ENCODE peak calls at places on chromosome 18, in six cellular contexts. V, Q, C, I, G and Z are unnamed samples. For H3K27me3, the result is how much of the 10 kb centered on the place peaks cover.

GRCh38 chr18:21459706-21460286 is 140.7 kb downstream of the ESCO1 start:
- DNase-seq in V (no peak), C (no peak), I (no peak), Q (no peak), G (peak), Z (no peak)

GRCh38 chr18:23982154-23983071 is 32.1 kb upstream of the TTC39C start:
- DNase-seq in V (peak), I (peak), G (peak), C (no peak), Q (no peak), Z (peak)

GRCh38 chr18:41881285-41881684 is 73.7 kb upstream of the PIK3C3 start:
- DNase-seq in V (peak), Q (no peak), G (no peak), C (no peak), I (no peak), Z (no peak)

GRCh38 chr18:21747268-21747667 is 6.7 kb downstream of the MIB1 start:
- DNase-seq in V (no peak), I (no peak), G (no peak), C (no peak), Q (no peak), Z (no peak)

GRCh38 chr18:37476182-37476581 is 89.4 kb downstream of the CELF4 start:
- DNase-seq in I (peak), V (no peak), C (no peak), Q (no peak), G (no peak), Z (no peak)

GRCh38 chr18:62450175-62450545 is 72.7 kb upstream of the ZCCHC2 start:
- DNase-seq in V (no peak), G (no peak), Q (no peak), C (no peak), I (no peak), Z (no peak)

GRCh38 chr18:73189718-73190117 is 321.9 kb upstream of the NETO1 start:
- DNase-seq in I (no peak), Q (no peak), V (no peak), C (no peak), G (no peak), Z (no peak)

GRCh38 chr18:48441405-48441881 is 32.3 kb upstream of the ZBTB7C start:
- DNase-seq in C (no peak), Q (no peak), V (no peak), G (peak), I (no peak), Z (peak)

GRCh38 chr18:73249030-73249429 is 381.2 kb upstream of the NETO1 start:
- DNase-seq in I (no peak), C (no peak), G (no peak), Q (no peak), V (no peak), Z (no peak)

DNA sequence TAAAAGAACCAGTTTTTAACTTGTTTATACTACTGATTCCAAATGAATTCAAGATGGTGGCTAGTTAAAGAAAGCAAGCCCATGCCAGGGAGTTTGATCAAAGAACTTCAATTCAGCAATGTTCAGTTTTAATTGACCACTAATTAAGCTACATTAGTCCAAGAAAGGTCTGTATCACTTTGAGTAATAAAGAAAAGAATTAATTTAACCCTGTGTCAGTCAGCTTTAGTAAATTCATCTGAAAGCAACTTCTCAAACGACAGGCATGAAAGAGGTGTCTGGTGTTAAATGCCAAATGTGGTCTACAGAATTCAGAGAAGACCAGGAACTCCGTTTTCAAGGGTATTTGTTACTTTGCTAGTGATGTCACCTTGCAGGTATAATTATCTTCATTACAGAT is 281.7 kb downstream of the TCF4 start:
- DNase-seq in V (no peak), C (no peak), G (no peak), I (no peak), Q (no peak), Z (no peak)
- H3K27ac ChIP-seq in V (no peak), C (no peak), G (no peak), I (peak), Q (no peak), Z (peak)

DNA sequence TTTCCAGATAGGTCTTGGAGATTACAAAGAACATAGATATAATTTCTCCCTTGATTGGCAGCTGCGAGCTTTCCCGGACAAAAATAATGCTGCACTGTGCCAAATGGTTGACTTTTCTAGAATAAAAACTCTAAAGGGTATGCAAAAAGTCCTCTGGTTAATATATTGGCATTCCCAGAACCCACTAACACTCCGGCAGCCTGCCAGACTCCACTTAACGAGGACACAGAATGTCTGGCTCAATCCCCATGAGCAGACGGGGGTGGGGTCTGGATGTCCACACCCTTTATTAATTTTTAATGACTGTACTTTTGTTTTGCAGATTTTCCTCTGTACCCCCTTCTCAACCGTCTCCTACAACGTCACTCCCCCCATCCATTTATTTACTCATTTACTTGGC is 3.3 kb downstream of the LDLRAD4 start:
- DNase-seq in Q (no peak), V (no peak), I (peak), G (peak), C (no peak), Z (no peak)
- H3K27me3 ChIP-seq in Q (under half), V (under half), I (under half), G (under half), C (under half), Z (under half)

DNA sequence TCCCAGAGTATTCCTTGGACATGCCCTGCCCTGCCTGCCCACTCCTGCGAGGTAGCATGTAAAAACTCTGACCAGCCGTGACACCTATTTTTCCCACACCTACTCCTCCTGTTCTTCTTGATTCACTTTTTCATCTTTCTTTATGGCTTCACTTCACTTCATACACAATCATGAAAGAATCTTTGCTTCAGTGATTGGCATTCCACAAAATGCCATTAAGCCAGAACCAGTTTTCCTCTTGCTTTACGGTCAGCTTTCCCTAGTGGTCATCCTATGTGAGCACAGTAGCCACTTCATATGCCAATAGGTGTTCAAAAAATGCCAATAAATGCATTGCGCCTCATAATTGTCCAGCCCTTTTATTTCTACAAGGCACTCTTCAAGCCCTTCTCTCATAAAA is 42.5 kb upstream of the SETBP1 start:
- DNase-seq in C (no peak), Q (no peak), G (no peak), V (no peak), I (no peak), Z (no peak)
- H3K27ac ChIP-seq in C (no peak), Q (no peak), G (no peak), V (no peak), I (peak), Z (no peak)

GRCh38 chr18:44719519-44720060 is 38.9 kb downstream of the SETBP1 start:
- DNase-seq in Q (no peak), G (no peak), V (no peak), C (no peak), I (no peak), Z (no peak)
- H3K27me3 ChIP-seq in Q (under half), G (under half), V (under half), C (under half), I (under half), Z (under half)

DNA sequence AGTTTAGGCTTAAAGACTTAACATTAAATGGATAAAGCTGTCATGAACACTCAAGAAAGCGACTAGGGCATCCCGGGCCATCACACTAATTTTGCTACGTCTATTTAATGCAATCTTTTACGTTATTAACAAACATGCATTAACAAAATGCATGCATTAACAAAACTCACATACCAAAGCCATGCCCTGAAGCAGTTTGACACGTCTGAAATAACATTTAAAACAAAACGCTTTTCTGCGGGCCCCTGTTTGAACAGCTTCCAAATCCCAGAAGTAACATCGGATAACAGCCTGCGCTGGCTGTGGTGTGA is 458 bp downstream of the B4GALT6 start:
- DNase-seq in V (no peak), Q (no peak), I (no peak), G (no peak), C (no peak), Z (no peak)
- H3K27ac ChIP-seq in V (no peak), Q (no peak), I (peak), G (peak), C (no peak), Z (no peak)

GRCh38 chr18:57436965-57437333 is 1.8 kb downstream of the ONECUT2 start:
- DNase-seq in I (no peak), V (no peak), C (no peak), Q (no peak), G (no peak), Z (no peak)
- H3K27me3 ChIP-seq in I (half or more), V (half or more), C (half or more), Q (half or more), G (half or more), Z (under half)

GRCh38 chr18:35861367-35862114 is 110.9 kb upstream of the RMP24 start:
- DNase-seq in G (no peak), C (no peak), I (no peak), Q (no peak), V (no peak), Z (no peak)
- H3K27ac ChIP-seq in G (no peak), C (no peak), I (no peak), Q (no peak), V (no peak), Z (peak)

GRCh38 chr18:79395761-79396404 is at the start of gene NFATC1:
- DNase-seq in V (no peak), Q (peak), G (peak), C (peak), I (peak), Z (peak)
- H3K27me3 ChIP-seq in V (under half), Q (under half), G (under half), C (under half), I (half or more), Z (under half)

GRCh38 chr18:9365406-9365805 is 30.8 kb downstream of the TWSG1 start:
- DNase-seq in I (no peak), C (no peak), G (no peak), V (no peak), Q (no peak), Z (no peak)

GRCh38 chr18:9361191-9361590 is 26.6 kb downstream of the TWSG1 start:
- DNase-seq in Q (no peak), C (no peak), V (no peak), I (no peak), G (no peak), Z (no peak)

GRCh38 chr18:9364242-9364641 is 29.7 kb downstream of the TWSG1 start:
- DNase-seq in I (no peak), V (no peak), G (no peak), C (no peak), Q (no peak), Z (no peak)

GRCh38 chr18:9362869-9363268 is 28.3 kb downstream of the TWSG1 start:
- DNase-seq in I (peak), G (no peak), Q (no peak), C (no peak), V (no peak), Z (no peak)

GRCh38 chr18:9366126-9366714 is 31.6 kb downstream of the TWSG1 start:
- DNase-seq in I (peak), V (no peak), G (no peak), Q (no peak), C (no peak), Z (no peak)
- H3K27ac ChIP-seq in I (no peak), V (no peak), G (no peak), Q (no peak), C (no peak), Z (no peak)

GRCh38 chr18:34219651-34220050 is 5.1 kb downstream of the NOL4 start:
- DNase-seq in I (no peak), Q (no peak), G (no peak), V (no peak), C (no peak), Z (no peak)
- H3K27me3 ChIP-seq in I (half or more), Q (under half), G (under half), V (under half), C (under half), Z (under half)